ENCODE peak calls at places on chromosomes 16 and 17, in four cellular contexts. P is HepG2, H is K562, T is A549. X is an unnamed sample.

GRCh38 chr17:73017653-73018052 is 74.8 kb downstream of the SLC39A11 start:
- DNase-seq in H (no peak), T (no peak), P (no peak), X (peak; percentile 86)

GRCh38 chr17:17913695-17914332 is 58.4 kb downstream of the TOM1L2 start:
- DNase-seq in T (peak; percentile 97), H (peak; percentile 75), P (peak; percentile 66), X (peak; percentile 90)

GRCh38 chr16:67022531-67023214 is 6.3 kb upstream of the CBFB start:
- DNase-seq in H (no peak), T (no peak), P (no peak), X (no peak)

GRCh38 chr16:75899163-75899562 is 172.9 kb upstream of the CPHXL start:
- DNase-seq in P (no peak), T (no peak), H (no peak), X (no peak)

GRCh38 chr17:229130-229944 is 47.9 kb upstream of the DOC2B start:
- DNase-seq in H (no peak), P (no peak), T (no peak), X (peak; percentile 1)

GRCh38 chr16:23948949-23949392 is 113.2 kb downstream of the PRKCB start:
- DNase-seq in P (no peak), T (no peak), H (no peak), X (no peak)

GRCh38 chr17:44556114-44556853 is 1.0 kb upstream of the FZD2 start:
- DNase-seq in H (peak; percentile 47), P (peak; percentile 15), T (peak; percentile 84), X (peak; percentile 63)

GRCh38 chr17:39641883-39642282 is 4.9 kb downstream of the STARD3 start:
- DNase-seq in H (no peak), P (no peak), T (no peak), X (no peak)

GRCh38 chr16:79369796-79370195 is 230.7 kb downstream of the MAF start:
- DNase-seq in H (no peak), T (no peak), P (no peak), X (no peak)

GRCh38 chr16:67764153-67764552 is 42.2 kb downstream of the RANBP10 start:
- DNase-seq in H (no peak), P (no peak), T (no peak), X (no peak)

GRCh38 chr16:69193860-69194259 is 6.9 kb downstream of the SNTB2 start:
- DNase-seq in P (peak; percentile 61), T (no peak), H (no peak), X (peak; percentile 71)

GRCh38 chr17:77906377-77906871 is 52.1 kb upstream of the TNRC6C start:
- DNase-seq in T (no peak), H (no peak), P (no peak), X (no peak)

GRCh38 chr17:43983515-43984411 is 20.7 kb upstream of the NAGS start:
- DNase-seq in P (peak; percentile 67), H (peak; percentile 80), T (no peak), X (no peak)

GRCh38 chr16:82924075-82924854 is 297.5 kb downstream of the CDH13 start:
- DNase-seq in T (no peak), P (no peak), H (no peak), X (no peak)

GRCh38 chr16:49464093-49464492 is 90.5 kb downstream of the C16orf78 start:
- DNase-seq in P (no peak), H (no peak), T (no peak), X (no peak)

GRCh38 chr17:40903129-40903847 is 18.2 kb upstream of the KRT20 start:
- DNase-seq in T (peak; percentile 94), H (peak; percentile 12), P (peak; percentile 82), X (peak; percentile 70)

GRCh38 chr17:31313982-31314787 is at the start of gene EVI2B:
- DNase-seq in P (no peak), T (no peak), H (no peak), X (peak; percentile 64)

GRCh38 chr16:86668136-86668535 is 89.8 kb downstream of the FOXL1 start:
- DNase-seq in T (no peak), H (no peak), P (no peak), X (peak; percentile 77)

GRCh38 chr16:78579020-78579419 is 479.6 kb downstream of the WWOX start:
- DNase-seq in H (no peak), T (no peak), P (no peak), X (no peak)

DNA sequence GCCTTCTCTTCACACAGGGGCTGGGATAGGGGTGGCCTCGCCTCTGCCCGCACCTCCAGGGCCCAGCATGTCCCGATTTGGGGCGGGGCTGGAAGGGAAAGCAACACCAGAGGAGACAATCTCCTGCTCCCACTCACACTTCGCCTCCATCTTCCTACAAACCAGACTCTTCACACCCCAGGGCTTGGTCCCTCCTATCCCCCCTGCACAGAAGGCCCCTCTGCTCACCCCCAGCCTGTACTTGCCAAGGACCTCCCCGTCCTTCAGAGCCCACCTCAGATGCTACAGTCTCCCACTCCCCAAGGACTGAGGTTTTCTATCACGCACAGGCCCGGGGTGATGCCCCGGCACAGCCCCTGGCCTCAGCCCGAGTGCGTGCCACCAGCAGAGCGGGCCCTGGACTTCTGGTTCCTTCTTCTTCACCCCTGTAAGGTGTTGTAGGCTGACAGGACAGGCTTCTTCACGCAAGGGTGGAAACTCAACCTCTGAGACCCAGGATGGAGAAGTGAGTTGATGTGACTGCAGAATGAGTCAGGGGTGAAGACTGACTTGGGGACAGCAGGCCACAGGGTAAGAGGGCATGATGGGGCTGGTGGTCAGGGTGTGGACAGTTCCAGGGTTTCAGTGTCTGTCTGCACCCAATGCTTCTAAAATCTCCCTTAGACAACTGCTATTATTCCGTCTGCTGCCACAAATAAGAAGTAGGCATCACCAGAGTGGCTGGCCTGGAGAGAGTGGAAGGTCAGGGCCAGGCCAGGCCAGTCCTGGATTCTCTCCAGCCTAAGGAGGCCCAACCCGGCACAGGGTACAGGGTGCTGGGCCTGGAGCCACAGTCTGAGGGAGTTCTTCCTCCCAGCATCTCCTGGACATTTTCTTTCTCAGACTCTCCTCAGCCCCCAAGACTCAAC is 2.5 kb downstream of the ITGAE start:
- DNase-seq in P (no peak), T (no peak), H (no peak), X (no peak)
- TF ChIP-seq MAZ in P (no peak), T (no peak), H (no peak), X (no peak)

DNA sequence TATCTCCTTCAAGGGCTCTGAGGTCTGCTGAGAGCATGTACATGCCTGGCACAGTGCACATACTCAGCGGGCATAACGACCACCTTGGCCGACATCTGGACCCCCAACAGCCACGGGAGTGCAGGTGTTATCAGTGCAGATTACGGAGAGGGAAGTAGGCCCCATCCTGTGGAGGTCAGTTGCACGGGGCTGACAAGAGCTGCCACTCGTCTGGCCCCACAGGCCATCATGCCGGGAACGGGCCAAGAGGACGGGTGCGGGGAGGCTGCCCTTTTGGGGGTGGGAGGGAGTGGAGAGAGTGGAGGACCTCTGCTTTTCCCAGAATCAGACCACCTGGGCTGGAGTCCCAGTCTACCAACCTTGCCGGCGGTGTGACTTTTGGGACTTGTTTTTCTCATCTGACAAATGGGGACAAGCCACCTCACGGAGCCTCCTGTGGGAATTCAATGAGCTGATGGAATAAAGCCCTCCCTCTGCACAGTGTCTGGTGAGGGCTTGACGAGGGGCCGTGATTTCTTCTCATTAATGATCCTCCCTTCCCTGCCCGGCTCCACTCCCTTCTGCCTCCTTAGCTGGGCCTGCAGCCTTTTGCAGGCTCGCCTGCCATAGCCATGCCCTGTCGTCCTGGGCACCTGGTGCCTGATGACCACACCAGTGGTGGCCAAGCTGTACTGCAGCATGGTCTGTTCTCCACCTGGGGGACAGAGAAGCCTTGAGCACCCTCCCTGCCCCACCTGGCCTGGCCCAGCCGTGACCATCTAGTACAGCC is 4.6 kb downstream of the PRSS33 start:
- DNase-seq in H (no peak), T (no peak), P (no peak), X (no peak)
- TF ChIP-seq MAZ in H (no peak), T (no peak), P (no peak), X (no peak)

DNA sequence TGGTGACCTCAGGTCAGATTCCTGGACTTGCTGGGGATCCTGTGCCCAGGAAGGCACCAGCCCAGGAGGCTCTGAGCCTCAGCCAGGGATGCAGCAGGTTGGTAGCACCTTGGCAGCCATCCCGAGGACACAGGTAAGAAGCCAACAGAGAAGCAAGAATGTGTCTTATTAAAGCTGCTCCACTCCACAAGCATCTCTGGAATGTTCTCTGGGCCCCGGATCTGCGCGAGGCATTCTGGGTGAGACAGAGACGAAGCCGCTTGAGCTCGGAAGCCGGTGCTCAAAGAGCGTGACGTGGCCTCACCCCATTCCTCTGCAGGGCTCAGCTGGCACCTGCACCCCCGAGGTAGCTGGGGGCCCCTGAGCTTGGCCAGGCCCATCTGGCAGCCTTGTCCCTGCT is 3.0 kb upstream of the TEX19 start:
- DNase-seq in T (no peak), P (no peak), H (no peak), X (no peak)
- TF ChIP-seq MAZ in T (no peak), P (no peak), H (no peak), X (no peak)

DNA sequence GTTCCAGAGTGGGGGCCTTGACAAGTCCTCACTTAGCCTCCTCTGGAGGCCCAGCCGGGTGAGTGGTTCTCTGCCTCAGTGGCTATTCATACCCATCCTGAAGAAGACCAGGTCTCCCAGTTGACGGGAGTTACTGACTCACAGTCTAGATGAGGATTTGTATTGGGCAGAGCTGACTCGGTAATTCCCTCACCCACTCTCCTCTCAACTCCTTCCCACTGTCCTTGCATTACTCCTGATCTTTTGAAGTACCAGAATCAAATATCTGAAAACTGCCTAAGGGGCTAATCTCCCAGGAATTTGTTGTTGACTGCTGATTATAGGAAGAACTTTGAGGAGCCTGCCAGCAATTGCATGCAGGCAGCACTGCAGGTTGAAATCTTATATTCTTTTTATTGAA is 14.2 kb downstream of the SAP30BP start:
- DNase-seq in P (no peak), T (no peak), H (no peak), X (peak; percentile 58)
- TF ChIP-seq MAZ in P (no peak), T (no peak), H (no peak), X (no peak)

GRCh38 chr17:47131761-47132160 is 57.3 kb downstream of the CDC27 start:
- DNase-seq in P (no peak), T (no peak), H (no peak), X (peak; percentile 26)
- TF ChIP-seq MAZ in P (no peak), T (no peak), H (no peak), X (no peak)

GRCh38 chr17:50534222-50534978 is 1.9 kb downstream of the EPN3 start:
- DNase-seq in T (peak; percentile 81), P (no peak), H (peak; percentile 63), X (no peak)

GRCh38 chr17:50533185-50533584 is 650 bp downstream of the EPN3 start:
- DNase-seq in H (no peak), T (no peak), P (no peak), X (no peak)

GRCh38 chr17:50534979-50535326 is 2.4 kb downstream of the EPN3 start:
- DNase-seq in P (no peak), H (no peak), T (no peak), X (no peak)

GRCh38 chr17:50532452-50533024 is at the start of gene EPN3:
- DNase-seq in T (no peak), H (no peak), P (no peak), X (no peak)

DNA sequence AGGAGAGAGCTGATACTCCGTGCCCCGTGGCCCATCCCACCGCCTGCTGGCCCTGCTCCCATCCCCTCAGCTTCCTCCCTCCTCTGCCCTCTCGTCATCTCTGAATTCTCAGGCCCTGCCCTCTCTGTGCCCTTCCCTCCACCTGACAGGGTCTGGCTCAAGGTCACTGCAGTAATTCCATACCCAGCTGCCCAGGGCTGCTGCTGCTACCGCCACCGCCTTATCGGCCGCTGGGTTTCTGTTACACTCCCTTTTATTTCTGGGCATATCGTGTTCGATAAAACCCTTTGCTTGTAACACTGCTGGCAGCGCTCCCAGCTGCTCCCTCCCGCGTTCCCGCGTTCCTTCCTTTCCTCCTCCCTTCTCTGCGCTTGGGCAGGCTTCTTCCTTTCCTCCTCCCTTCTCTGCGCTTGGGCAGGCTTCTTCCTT is 1.2 kb downstream of the EPN3 start:
- DNase-seq in P (no peak), T (no peak), H (no peak), X (peak; percentile 33)
- TF ChIP-seq MAZ in P (no peak), T (no peak), H (no peak), X (no peak)

GRCh38 chr17:80283116-80283852 is 22.6 kb downstream of the RNF213 start:
- DNase-seq in T (no peak), H (no peak), P (no peak), X (no peak)
- TF ChIP-seq MAZ in T (no peak), H (no peak), P (no peak), X (no peak)